ENCODE peak calls at places on chromosomes 12 and 14, in five cellular contexts. One of them, this sample, is unnamed.

GRCh38 chr12:4744709-4745108 is 24.5 kb downstream of the GALNT8 start:
- DNase-seq in neural progenitor cell: no peak
- DNase-seq in CD4-positive, CD25-positive, alpha-beta regulatory T cell: no peak
- DNase-seq in foreskin keratinocyte: no peak
- DNase-seq in WERI-Rb-1: no peak
- DNase-seq in this sample: no peak

GRCh38 chr12:66087365-66087943 is 43.1 kb downstream of the LLPH start:
- DNase-seq in WERI-Rb-1: peak; percentile 55
- DNase-seq in CD4-positive, CD25-positive, alpha-beta regulatory T cell: peak; percentile 2
- DNase-seq in foreskin keratinocyte: peak; percentile 49
- DNase-seq in neural progenitor cell: peak; percentile 62
- DNase-seq in this sample: no peak

GRCh38 chr12:89252284-89252683 is 100.0 kb downstream of the DUSP6 start:
- DNase-seq in foreskin keratinocyte: peak; percentile 86
- DNase-seq in neural progenitor cell: no peak
- DNase-seq in WERI-Rb-1: no peak
- DNase-seq in CD4-positive, CD25-positive, alpha-beta regulatory T cell: no peak
- DNase-seq in this sample: peak; percentile 66

GRCh38 chr12:106743270-106743988 is 31.1 kb upstream of the RIC8B start:
- DNase-seq in WERI-Rb-1: no peak
- DNase-seq in CD4-positive, CD25-positive, alpha-beta regulatory T cell: no peak
- DNase-seq in neural progenitor cell: peak; percentile 76
- DNase-seq in foreskin keratinocyte: no peak
- DNase-seq in this sample: no peak

GRCh38 chr12:96452271-96452922 is 37.0 kb upstream of the CFAP54 start:
- DNase-seq in neural progenitor cell: no peak
- DNase-seq in WERI-Rb-1: no peak
- DNase-seq in foreskin keratinocyte: peak; percentile 36
- DNase-seq in CD4-positive, CD25-positive, alpha-beta regulatory T cell: no peak
- DNase-seq in this sample: no peak

GRCh38 chr12:122533841-122534240 is 6.8 kb downstream of the KNTC1 start:
- DNase-seq in WERI-Rb-1: no peak
- DNase-seq in neural progenitor cell: no peak
- DNase-seq in CD4-positive, CD25-positive, alpha-beta regulatory T cell: no peak
- DNase-seq in foreskin keratinocyte: no peak
- DNase-seq in this sample: no peak

GRCh38 chr12:20376984-20377383 is 8.6 kb downstream of the PDE3A start:
- DNase-seq in foreskin keratinocyte: peak; percentile 8
- DNase-seq in WERI-Rb-1: no peak
- DNase-seq in neural progenitor cell: peak; percentile 10
- DNase-seq in CD4-positive, CD25-positive, alpha-beta regulatory T cell: no peak
- DNase-seq in this sample: no peak

GRCh38 chr14:32762886-32763285 is 175.8 kb upstream of the NPAS3 start:
- DNase-seq in foreskin keratinocyte: no peak
- DNase-seq in WERI-Rb-1: no peak
- DNase-seq in CD4-positive, CD25-positive, alpha-beta regulatory T cell: no peak
- DNase-seq in neural progenitor cell: no peak
- DNase-seq in this sample: no peak

GRCh38 chr12:96136720-96137378 is 57.3 kb upstream of the ELK3 start:
- DNase-seq in neural progenitor cell: no peak
- DNase-seq in foreskin keratinocyte: no peak
- DNase-seq in CD4-positive, CD25-positive, alpha-beta regulatory T cell: no peak
- DNase-seq in WERI-Rb-1: no peak
- DNase-seq in this sample: no peak

GRCh38 chr14:66281036-66281776 is 205.0 kb upstream of the CCDC196 start:
- DNase-seq in foreskin keratinocyte: no peak
- DNase-seq in neural progenitor cell: no peak
- DNase-seq in CD4-positive, CD25-positive, alpha-beta regulatory T cell: no peak
- DNase-seq in WERI-Rb-1: peak; percentile 23
- DNase-seq in this sample: no peak

GRCh38 chr14:51533877-51534553 is 117.7 kb upstream of the FRMD6 start:
- DNase-seq in foreskin keratinocyte: no peak
- DNase-seq in neural progenitor cell: no peak
- DNase-seq in CD4-positive, CD25-positive, alpha-beta regulatory T cell: no peak
- DNase-seq in WERI-Rb-1: no peak
- DNase-seq in this sample: no peak

GRCh38 chr12:77377116-77377515 is 311.7 kb upstream of the E2F7 start:
- DNase-seq in neural progenitor cell: no peak
- DNase-seq in WERI-Rb-1: no peak
- DNase-seq in foreskin keratinocyte: no peak
- DNase-seq in CD4-positive, CD25-positive, alpha-beta regulatory T cell: no peak
- DNase-seq in this sample: no peak

GRCh38 chr12:101763246-101763931 is 24.1 kb upstream of the SYCP3 start:
- DNase-seq in neural progenitor cell: no peak
- DNase-seq in foreskin keratinocyte: no peak
- DNase-seq in CD4-positive, CD25-positive, alpha-beta regulatory T cell: no peak
- DNase-seq in WERI-Rb-1: no peak
- DNase-seq in this sample: no peak

GRCh38 chr14:37142835-37143499 is 29.4 kb downstream of the SLC25A21 start:
- DNase-seq in foreskin keratinocyte: peak; percentile 54
- DNase-seq in CD4-positive, CD25-positive, alpha-beta regulatory T cell: no peak
- DNase-seq in neural progenitor cell: peak; percentile 8
- DNase-seq in WERI-Rb-1: no peak
- DNase-seq in this sample: no peak

GRCh38 chr12:98696036-98696646 is 51.1 kb downstream of the APAF1 start:
- DNase-seq in foreskin keratinocyte: no peak
- DNase-seq in CD4-positive, CD25-positive, alpha-beta regulatory T cell: no peak
- DNase-seq in WERI-Rb-1: no peak
- DNase-seq in neural progenitor cell: peak; percentile 43
- DNase-seq in this sample: no peak

GRCh38 chr14:102941419-102942011 is 19.1 kb downstream of the AMN start:
- DNase-seq in foreskin keratinocyte: no peak
- DNase-seq in CD4-positive, CD25-positive, alpha-beta regulatory T cell: no peak
- DNase-seq in neural progenitor cell: no peak
- DNase-seq in WERI-Rb-1: no peak
- DNase-seq in this sample: no peak

GRCh38 chr12:20438307-20438779 is 70.0 kb downstream of the PDE3A start:
- DNase-seq in foreskin keratinocyte: no peak
- DNase-seq in CD4-positive, CD25-positive, alpha-beta regulatory T cell: no peak
- DNase-seq in WERI-Rb-1: no peak
- DNase-seq in neural progenitor cell: no peak
- DNase-seq in this sample: no peak

GRCh38 chr12:117365072-117365616 is 3.7 kb upstream of the NOS1 start:
- DNase-seq in neural progenitor cell: no peak
- DNase-seq in CD4-positive, CD25-positive, alpha-beta regulatory T cell: no peak
- DNase-seq in WERI-Rb-1: no peak
- DNase-seq in foreskin keratinocyte: no peak
- DNase-seq in this sample: no peak

GRCh38 chr14:101711041-101711861 is 50.3 kb upstream of the PPP2R5C start:
- DNase-seq in CD4-positive, CD25-positive, alpha-beta regulatory T cell: no peak
- DNase-seq in foreskin keratinocyte: no peak
- DNase-seq in neural progenitor cell: no peak
- DNase-seq in WERI-Rb-1: peak; percentile 61
- DNase-seq in this sample: no peak

GRCh38 chr12:54561164-54561563 is 11.8 kb downstream of the PDE1B start:
- DNase-seq in neural progenitor cell: no peak
- DNase-seq in CD4-positive, CD25-positive, alpha-beta regulatory T cell: no peak
- DNase-seq in foreskin keratinocyte: no peak
- DNase-seq in WERI-Rb-1: no peak
- DNase-seq in this sample: no peak

GRCh38 chr12:64560395-64561301 is 49.6 kb upstream of the RASSF3 start:
- DNase-seq in WERI-Rb-1: no peak
- DNase-seq in neural progenitor cell: peak; percentile 40
- DNase-seq in foreskin keratinocyte: peak; percentile 71
- DNase-seq in CD4-positive, CD25-positive, alpha-beta regulatory T cell: no peak
- DNase-seq in this sample: peak; percentile 26

GRCh38 chr12:53552346-53553327 is 45.4 kb upstream of the NPFF start:
- DNase-seq in WERI-Rb-1: no peak
- DNase-seq in neural progenitor cell: peak; percentile 48
- DNase-seq in foreskin keratinocyte: no peak
- DNase-seq in CD4-positive, CD25-positive, alpha-beta regulatory T cell: no peak
- DNase-seq in this sample: no peak

GRCh38 chr12:40473979-40474378 is 218.3 kb upstream of the CNTN1 start:
- DNase-seq in neural progenitor cell: peak; percentile 16
- DNase-seq in CD4-positive, CD25-positive, alpha-beta regulatory T cell: no peak
- DNase-seq in WERI-Rb-1: no peak
- DNase-seq in foreskin keratinocyte: no peak
- DNase-seq in this sample: no peak

GRCh38 chr14:80609055-80609454 is 332.5 kb downstream of the CEP128 start:
- DNase-seq in neural progenitor cell: no peak
- DNase-seq in WERI-Rb-1: no peak
- DNase-seq in CD4-positive, CD25-positive, alpha-beta regulatory T cell: no peak
- DNase-seq in foreskin keratinocyte: no peak
- DNase-seq in this sample: no peak

GRCh38 chr14:89466460-89466859 is 49.4 kb upstream of the FOXN3 start:
- DNase-seq in CD4-positive, CD25-positive, alpha-beta regulatory T cell: no peak
- DNase-seq in foreskin keratinocyte: no peak
- DNase-seq in WERI-Rb-1: no peak
- DNase-seq in neural progenitor cell: no peak
- DNase-seq in this sample: no peak

GRCh38 chr14:25009891-25010290 is 40.1 kb downstream of the STXBP6 start:
- DNase-seq in WERI-Rb-1: no peak
- DNase-seq in neural progenitor cell: peak; percentile 6
- DNase-seq in foreskin keratinocyte: peak; percentile 40
- DNase-seq in CD4-positive, CD25-positive, alpha-beta regulatory T cell: no peak
- DNase-seq in this sample: no peak

GRCh38 chr12:26648584-26648983 is 184.4 kb downstream of the ITPR2 start:
- DNase-seq in CD4-positive, CD25-positive, alpha-beta regulatory T cell: no peak
- DNase-seq in WERI-Rb-1: no peak
- DNase-seq in neural progenitor cell: no peak
- DNase-seq in foreskin keratinocyte: peak; percentile 84
- DNase-seq in this sample: no peak

DNA sequence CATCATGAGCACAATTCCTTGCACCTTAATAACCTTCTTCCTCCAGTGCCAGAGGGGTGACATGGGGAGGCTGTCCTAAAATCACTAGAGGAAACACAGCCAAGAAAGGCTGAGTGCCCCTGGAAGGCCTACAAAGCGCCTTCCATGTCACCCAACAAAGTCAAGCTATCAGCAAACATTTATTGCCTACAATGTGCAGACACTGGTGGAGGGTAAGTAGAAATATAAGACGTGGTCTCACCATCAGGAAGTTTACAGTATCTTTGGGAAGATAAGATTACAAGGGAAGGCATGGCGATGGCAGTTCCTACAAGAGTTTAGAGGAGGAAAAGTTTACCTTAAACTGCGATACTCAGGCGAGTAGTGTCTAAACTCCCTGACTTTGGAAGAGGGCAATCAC is 27.9 kb downstream of the DMAC2L start:
- DNase-seq in neural progenitor cell: no peak
- DNase-seq in foreskin keratinocyte: no peak
- DNase-seq in CD4-positive, CD25-positive, alpha-beta regulatory T cell: no peak
- DNase-seq in WERI-Rb-1: no peak
- DNase-seq in this sample: no peak
- H3K27ac ChIP-seq in neural progenitor cell: no peak overlapping the region
- H3K27ac ChIP-seq in foreskin keratinocyte: no peak overlapping the region
- H3K27ac ChIP-seq in CD4-positive, CD25-positive, alpha-beta regulatory T cell: no peak overlapping the region
- H3K27ac ChIP-seq in WERI-Rb-1: no peak overlapping the region
- H3K27ac ChIP-seq in this sample: no peak overlapping the region

DNA sequence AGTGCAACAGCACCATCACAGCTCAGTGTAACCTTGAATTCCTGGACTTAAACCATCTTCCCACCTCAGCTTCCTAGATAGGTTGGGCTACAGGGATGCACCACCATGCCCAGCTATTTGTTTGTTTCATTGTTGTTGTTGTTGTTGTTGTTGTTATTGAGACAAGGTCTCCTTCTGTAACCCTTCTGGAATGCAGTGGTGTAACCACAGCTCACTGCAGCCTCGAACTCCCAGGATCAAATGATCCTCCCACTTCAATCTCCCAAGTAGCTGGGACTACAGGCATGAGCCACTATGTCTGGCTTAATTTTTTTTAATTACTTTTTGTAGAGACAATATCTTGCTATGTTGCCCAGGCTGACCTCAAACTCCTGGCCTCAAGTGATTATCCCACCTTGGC is 1.2 kb upstream of the NEMP1 start:
- DNase-seq in WERI-Rb-1: no peak
- DNase-seq in neural progenitor cell: no peak
- DNase-seq in CD4-positive, CD25-positive, alpha-beta regulatory T cell: no peak
- DNase-seq in foreskin keratinocyte: no peak
- DNase-seq in this sample: no peak
- H3K27ac ChIP-seq in WERI-Rb-1: peak overlapping the region; percentile 73
- H3K27ac ChIP-seq in neural progenitor cell: no peak overlapping the region
- H3K27ac ChIP-seq in CD4-positive, CD25-positive, alpha-beta regulatory T cell: peak overlapping the region; percentile 87
- H3K27ac ChIP-seq in foreskin keratinocyte: no peak overlapping the region
- H3K27ac ChIP-seq in this sample: no peak overlapping the region

DNA sequence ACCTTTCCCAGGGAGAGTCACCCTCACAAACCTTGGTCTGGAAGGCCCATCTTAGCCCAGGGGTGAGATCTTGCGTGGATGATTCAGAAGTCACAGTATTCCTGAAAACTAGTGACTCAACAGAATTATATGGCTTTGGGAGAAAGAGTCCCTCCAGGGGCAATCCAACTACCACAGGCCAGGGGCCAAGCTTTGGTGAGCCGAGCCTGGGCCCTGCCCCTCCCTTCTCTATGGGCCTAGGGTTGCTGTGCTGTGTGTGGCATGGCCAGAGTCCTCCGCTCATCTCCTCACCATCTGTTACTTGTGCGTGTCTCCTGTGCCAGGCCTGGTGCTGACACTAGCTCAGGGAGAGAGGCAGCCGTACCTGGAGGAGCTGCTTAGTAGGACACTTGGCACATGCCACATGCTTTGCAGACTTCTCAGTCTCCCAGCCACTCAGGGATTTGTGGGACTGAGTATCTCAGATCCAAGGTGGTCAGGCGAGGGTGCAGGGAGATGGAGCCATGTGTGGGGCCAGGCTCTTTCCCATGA is 93.8 kb downstream of the SLC25A47 start:
- DNase-seq in WERI-Rb-1: no peak
- DNase-seq in neural progenitor cell: no peak
- DNase-seq in CD4-positive, CD25-positive, alpha-beta regulatory T cell: no peak
- DNase-seq in foreskin keratinocyte: peak; percentile 64
- DNase-seq in this sample: no peak
- H3K27ac ChIP-seq in WERI-Rb-1: no peak overlapping the region
- H3K27ac ChIP-seq in neural progenitor cell: no peak overlapping the region
- H3K27ac ChIP-seq in CD4-positive, CD25-positive, alpha-beta regulatory T cell: no peak overlapping the region
- H3K27ac ChIP-seq in foreskin keratinocyte: no peak overlapping the region
- H3K27ac ChIP-seq in this sample: peak overlapping the region; percentile 42

GRCh38 chr12:104514127-104514810 is 57.5 kb downstream of the CHST11 start:
- DNase-seq in CD4-positive, CD25-positive, alpha-beta regulatory T cell: no peak
- DNase-seq in WERI-Rb-1: no peak
- DNase-seq in foreskin keratinocyte: no peak
- DNase-seq in neural progenitor cell: no peak
- DNase-seq in this sample: no peak

GRCh38 chr12:104516821-104517220 is 60.1 kb downstream of the CHST11 start:
- DNase-seq in CD4-positive, CD25-positive, alpha-beta regulatory T cell: no peak
- DNase-seq in foreskin keratinocyte: no peak
- DNase-seq in neural progenitor cell: no peak
- DNase-seq in WERI-Rb-1: no peak
- DNase-seq in this sample: no peak

GRCh38 chr12:104517880-104518279 is 61.1 kb downstream of the CHST11 start:
- DNase-seq in CD4-positive, CD25-positive, alpha-beta regulatory T cell: no peak
- DNase-seq in foreskin keratinocyte: no peak
- DNase-seq in neural progenitor cell: no peak
- DNase-seq in WERI-Rb-1: no peak
- DNase-seq in this sample: no peak

GRCh38 chr12:104513681-104514080 is 56.9 kb downstream of the CHST11 start:
- DNase-seq in WERI-Rb-1: no peak
- DNase-seq in foreskin keratinocyte: peak; percentile 42
- DNase-seq in CD4-positive, CD25-positive, alpha-beta regulatory T cell: no peak
- DNase-seq in neural progenitor cell: peak; percentile 51
- DNase-seq in this sample: no peak

DNA sequence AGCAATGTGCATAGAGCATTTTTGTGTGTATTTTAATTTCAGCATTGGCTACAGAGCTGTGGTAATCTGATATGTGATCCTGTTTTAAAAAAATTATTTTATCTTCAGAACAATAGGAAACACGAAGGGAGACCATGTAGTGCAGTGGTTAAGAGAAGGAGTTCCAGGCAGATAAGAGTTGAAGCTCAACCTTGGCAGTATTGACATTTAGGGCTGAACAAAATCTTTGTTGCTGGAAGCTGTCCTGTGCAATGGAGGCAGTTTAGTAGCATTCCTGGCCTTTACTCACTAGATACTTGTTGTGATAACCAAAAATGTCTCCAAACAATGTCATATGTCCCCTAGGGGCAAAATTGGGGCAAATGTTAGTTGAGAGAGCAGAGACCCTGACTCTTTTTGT is 59.2 kb downstream of the CHST11 start:
- DNase-seq in CD4-positive, CD25-positive, alpha-beta regulatory T cell: no peak
- DNase-seq in foreskin keratinocyte: no peak
- DNase-seq in neural progenitor cell: no peak
- DNase-seq in WERI-Rb-1: no peak
- DNase-seq in this sample: no peak
- H3K27ac ChIP-seq in CD4-positive, CD25-positive, alpha-beta regulatory T cell: no peak overlapping the region
- H3K27ac ChIP-seq in foreskin keratinocyte: no peak overlapping the region
- H3K27ac ChIP-seq in neural progenitor cell: no peak overlapping the region
- H3K27ac ChIP-seq in WERI-Rb-1: no peak overlapping the region
- H3K27ac ChIP-seq in this sample: no peak overlapping the region